ENCODE peak calls at places on chromosomes 2 and 18, in four cellular contexts. N, W, Y and C are unnamed samples.

GRCh38 chr2:218003994-218004419 is 1.2 kb upstream of the TNS1 start:
- DNase-seq in Y (no peak), W (no peak), N (no peak), C (no peak)

GRCh38 chr2:159976527-159977163 is 85.8 kb downstream of the PLA2R1 start:
- DNase-seq in Y (no peak), N (no peak), W (no peak), C (no peak)

GRCh38 chr2:223180463-223180862 is 128.5 kb downstream of the KCNE4 start:
- DNase-seq in W (no peak), N (no peak), Y (no peak), C (no peak)

GRCh38 chr18:830315-830901 is 18.4 kb upstream of the YES1 start:
- DNase-seq in Y (peak), W (peak), N (peak), C (peak)

GRCh38 chr2:181573140-181573736 is 83.7 kb downstream of the CERKL start:
- DNase-seq in W (peak), Y (no peak), N (no peak), C (peak)

GRCh38 chr2:112820343-112820742 is 16.2 kb downstream of the IL1B start:
- DNase-seq in N (no peak), Y (no peak), W (no peak), C (no peak)

GRCh38 chr2:141492816-141493215 is 638.0 kb downstream of the LRP1B start:
- DNase-seq in Y (no peak), N (no peak), W (no peak), C (no peak)

GRCh38 chr2:119383410-119384140 is 16.8 kb downstream of the DBI start:
- DNase-seq in N (no peak), W (no peak), Y (no peak), C (no peak)

GRCh38 chr2:241739651-241740050 is 5.2 kb downstream of the D2HGDH start:
- DNase-seq in W (no peak), N (no peak), Y (no peak), C (no peak)